ENCODE peak calls at places on chromosomes 11 and 22, in six cellular contexts. H is bronchial epithelial cell; S is skeletal muscle cell; W is HTR-8/SVneo; X is stimulated activated CD4-positive, alpha-beta T cell treated with anti-CD3 and anti-CD28 coated beads, Interleukin-4, amount 100 ng/mL, for 48 hours; E is SK-N-DZ. D is an unnamed sample.

GRCh38 chr11:83709434-83709833 is 423.3 kb upstream of the CCDC90B start:
- DNase-seq in H (no peak), S (no peak), W (no peak), X (no peak), E (no peak), D (no peak)

GRCh38 chr22:40367342-40367741 is 3.1 kb upstream of the SGSM3 start:
- DNase-seq in H (no peak), S (no peak), W (no peak), X (no peak), E (no peak), D (no peak)

GRCh38 chr11:29051935-29052334 is 943.7 kb downstream of the METTL15 start:
- DNase-seq in H (peak), S (no peak), W (no peak), X (no peak), E (no peak), D (no peak)

GRCh38 chr11:108906826-108907225 is 242.0 kb downstream of the DDX10 start:
- DNase-seq in H (peak), S (no peak), W (peak), X (no peak), E (no peak), D (no peak)

GRCh38 chr22:45240810-45241631 is at the start of gene KIAA0930:
- DNase-seq in H (no peak), S (no peak), W (peak), X (peak), E (peak), D (peak)

GRCh38 chr22:43007519-43008102 is 7.3 kb downstream of the PACSIN2 start:
- DNase-seq in H (no peak), S (peak), W (peak), X (no peak), E (no peak), D (no peak)

GRCh38 chr11:62707277-62707771 is at the start of the genes BSCL2 and GNG3:
- DNase-seq in H (no peak), S (no peak), W (no peak), X (no peak), E (peak), D (no peak)

GRCh38 chr22:29798801-29799200 is 31.6 kb downstream of the UQCR10 start:
- DNase-seq in H (no peak), S (no peak), W (no peak), X (no peak), E (no peak), D (no peak)

GRCh38 chr11:134645576-134645975 is 233.5 kb upstream of the B3GAT1 start:
- DNase-seq in H (no peak), S (no peak), W (no peak), X (no peak), E (no peak), D (no peak)

D was measured in stromal cell of bone marrow.